ENCODE peak calls at places on chromosomes 6 and 20, in nine cellular contexts. P is sigmoid colon, B is cardiac muscle cell, D is uterus, M is gastrocnemius medialis, L is aorta, A is ascending aorta, C is neural progenitor cell, I is mesendoderm. S is an unnamed sample. For H3K27me3 and H3K4me1, the result is how much of the 10 kb centered on the place peaks cover.

GRCh38 chr6:158560787-158561246 is 926 bp downstream of the TMEM181 start:
- DNase-seq in P (no peak), B (peak), D (no peak), M (no peak), L (peak), A (peak), C (peak), I (no peak), S (peak)

GRCh38 chr6:157831018-157831369 is 7.9 kb downstream of the SNX9 start:
- DNase-seq in P (no peak), B (no peak), D (no peak), M (no peak), L (no peak), A (no peak), C (no peak), I (no peak), S (no peak)

GRCh38 chr6:169689247-169689646 is 12.6 kb downstream of the WDR27 start:
- DNase-seq in P (no peak), B (no peak), D (no peak), M (no peak), L (no peak), A (no peak), C (no peak), I (no peak), S (no peak)

GRCh38 chr6:89387516-89388222 is 24.4 kb downstream of the RRAGD start:
- DNase-seq in P (no peak), B (no peak), D (no peak), M (no peak), L (no peak), A (no peak), C (no peak), I (no peak), S (no peak)

GRCh38 chr6:41257369-41258195 is 28.9 kb downstream of the TREM1 start:
- DNase-seq in P (peak), B (no peak), D (peak), M (no peak), L (no peak), A (no peak), C (no peak), I (no peak), S (no peak)

GRCh38 chr6:151490996-151491395 is 2.8 kb upstream of the CCDC170 start:
- DNase-seq in P (no peak), B (no peak), D (no peak), M (no peak), L (no peak), A (no peak), C (no peak), I (no peak), S (no peak)

GRCh38 chr20:63500151-63500901 is 1.4 kb upstream of the EEF1A2 start:
- DNase-seq in P (no peak), B (peak), D (no peak), M (peak), L (no peak), A (no peak), C (no peak), I (no peak), S (no peak)

GRCh38 chr6:114432380-114432779 is 89.6 kb upstream of the HS3ST5 start:
- DNase-seq in P (no peak), B (peak), D (no peak), M (no peak), L (no peak), A (no peak), C (peak), I (no peak), S (no peak)

GRCh38 chr20:11540558-11540957 is 377.1 kb upstream of the BTBD3 start:
- DNase-seq in P (no peak), B (no peak), D (no peak), M (no peak), L (no peak), A (no peak), C (no peak), I (no peak), S (no peak)

GRCh38 chr20:19757487-19757972 is 528 bp upstream of the RIN2 start:
- DNase-seq in P (peak), B (peak), D (peak), M (peak), L (peak), A (peak), C (peak), I (peak), S (peak)

DNA sequence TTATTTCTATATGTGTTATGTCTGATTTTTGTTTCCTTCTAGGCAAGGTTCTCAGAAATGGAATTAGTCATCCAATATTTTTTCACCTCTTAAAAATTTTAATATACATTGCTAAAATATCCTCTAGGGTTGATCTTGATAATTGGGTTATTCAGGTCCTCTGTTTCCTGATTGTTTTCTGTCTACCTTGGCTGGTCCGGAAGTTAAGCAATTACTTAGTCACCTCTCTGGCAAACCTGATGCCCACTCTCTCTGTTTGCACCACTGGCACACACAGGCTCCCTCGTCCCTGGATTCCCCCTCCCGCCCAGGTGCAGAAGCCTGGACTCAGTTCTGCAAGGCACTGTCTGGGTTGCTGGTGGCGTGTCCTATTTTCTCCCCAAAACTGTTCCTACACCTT is 27.7 kb downstream of the CST9L start:
- DNase-seq in P (no peak), B (no peak), D (no peak), M (no peak), L (no peak), A (no peak), C (no peak), I (no peak), S (no peak)
- H3K27me3 ChIP-seq in P (under half), B (under half), D (under half), M (under half), L (under half), A (under half), C (under half), I (under half), S (under half)

GRCh38 chr6:119390276-119390793 is 40.8 kb upstream of the MAN1A1 start:
- DNase-seq in P (no peak), B (no peak), D (no peak), M (no peak), L (no peak), A (no peak), C (no peak), I (peak), S (no peak)
- H3K4me3 ChIP-seq in P (no peak), B (no peak), D (no peak), M (no peak), L (no peak), A (no peak), C (no peak), I (no peak), S (no peak)

DNA sequence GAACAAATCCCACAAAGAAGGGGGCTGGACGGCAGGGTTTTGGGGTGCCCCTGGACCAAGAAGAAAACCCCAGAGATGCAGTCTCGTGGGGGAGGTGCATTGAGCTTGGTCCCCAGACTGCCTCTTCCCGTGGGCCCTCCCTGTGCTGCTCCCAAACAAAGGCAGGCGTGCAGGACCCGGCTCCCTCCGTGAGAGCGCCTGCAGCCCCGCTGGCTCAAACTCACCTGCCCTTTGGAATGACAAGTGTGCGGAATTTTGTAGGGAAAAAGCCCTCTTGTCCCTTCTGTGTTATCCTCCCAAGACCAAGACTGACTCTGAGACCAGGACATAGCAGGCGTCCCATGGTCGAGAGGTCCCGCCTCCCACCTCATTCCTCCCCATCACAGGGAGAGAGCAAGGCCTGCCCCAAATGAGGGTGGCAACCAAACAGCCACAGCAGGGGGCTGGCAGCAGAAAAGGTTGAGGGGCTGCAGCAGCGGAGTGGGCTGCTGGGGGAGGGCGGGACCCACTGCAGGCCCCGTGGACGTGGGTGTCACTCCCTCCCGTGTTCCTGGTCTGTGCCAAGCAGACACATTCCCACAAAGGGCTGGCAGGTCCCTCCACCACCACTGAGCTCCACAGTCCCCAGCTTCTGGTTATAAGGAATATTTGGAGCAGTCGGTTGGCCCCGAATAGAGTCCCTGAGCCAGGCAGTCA is 5.6 kb upstream of the FRMD1 start:
- DNase-seq in P (no peak), B (no peak), D (no peak), M (no peak), L (no peak), A (no peak), C (no peak), I (no peak), S (no peak)
- H3K4me1 ChIP-seq in P (under half), B (under half), D (under half), M (under half), L (under half), A (under half), C (under half), I (under half), S (under half)

GRCh38 chr6:10406556-10406955 is 8.3 kb downstream of the TFAP2A start:
- DNase-seq in P (no peak), B (no peak), D (no peak), M (no peak), L (no peak), A (no peak), C (no peak), I (no peak), S (no peak)

GRCh38 chr6:10409160-10409765 is 5.6 kb downstream of the TFAP2A start:
- DNase-seq in P (no peak), B (no peak), D (no peak), M (no peak), L (no peak), A (no peak), C (no peak), I (peak), S (no peak)

GRCh38 chr6:10409766-10410209 is 5.1 kb downstream of the TFAP2A start:
- DNase-seq in P (no peak), B (no peak), D (no peak), M (no peak), L (no peak), A (no peak), C (peak), I (peak), S (no peak)

GRCh38 chr6:10407018-10407673 is 7.7 kb downstream of the TFAP2A start:
- DNase-seq in P (no peak), B (no peak), D (no peak), M (no peak), L (no peak), A (no peak), C (peak), I (no peak), S (peak)

GRCh38 chr6:10407674-10408054 is 7.2 kb downstream of the TFAP2A start:
- DNase-seq in P (no peak), B (no peak), D (no peak), M (no peak), L (no peak), A (no peak), C (no peak), I (no peak), S (no peak)
- H3K27me3 ChIP-seq in P (under half), B (half or more), D (under half), M (half or more), L (under half), A (under half), C (half or more), I (under half), S (under half)

GRCh38 chr6:99424022-99424421 is 1.1 kb downstream of the PNISR start:
- DNase-seq in P (no peak), B (no peak), D (no peak), M (no peak), L (no peak), A (no peak), C (no peak), I (no peak), S (no peak)

GRCh38 chr6:99425647-99426453 is 742 bp upstream of the PNISR start:
- DNase-seq in P (peak), B (peak), D (peak), M (peak), L (peak), A (peak), C (peak), I (peak), S (peak)

GRCh38 chr6:99424761-99425646 is at the start of gene PNISR:
- DNase-seq in P (peak), B (peak), D (peak), M (peak), L (peak), A (peak), C (peak), I (peak), S (peak)

GRCh38 chr6:99426454-99426762 is 1.3 kb upstream of the PNISR start:
- DNase-seq in P (no peak), B (no peak), D (no peak), M (no peak), L (no peak), A (no peak), C (no peak), I (peak), S (no peak)

DNA sequence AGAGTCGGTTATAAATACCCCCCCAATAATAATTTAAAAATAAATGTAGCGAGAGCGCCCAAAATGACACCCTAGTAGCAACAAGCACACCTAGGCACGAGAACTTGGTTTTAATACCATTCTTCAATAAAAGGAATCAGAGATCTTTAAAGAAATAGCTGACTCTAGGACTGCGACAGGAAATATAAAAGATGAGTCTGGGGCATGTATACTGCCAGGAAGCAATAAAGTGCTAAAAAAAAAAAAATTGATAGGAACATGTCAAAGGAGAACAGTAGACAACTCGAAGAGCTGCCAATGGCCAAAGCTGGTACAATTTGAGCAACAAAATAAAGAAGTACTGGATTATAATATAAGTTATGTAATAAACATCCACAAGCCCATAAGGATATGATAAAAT is 2.2 kb downstream of the PNISR start:
- DNase-seq in P (no peak), B (no peak), D (no peak), M (no peak), L (no peak), A (no peak), C (no peak), I (no peak), S (no peak)
- H3K4me3 ChIP-seq in P (no peak), B (no peak), D (no peak), M (peak), L (no peak), A (peak), C (peak), I (no peak), S (no peak)

DNA sequence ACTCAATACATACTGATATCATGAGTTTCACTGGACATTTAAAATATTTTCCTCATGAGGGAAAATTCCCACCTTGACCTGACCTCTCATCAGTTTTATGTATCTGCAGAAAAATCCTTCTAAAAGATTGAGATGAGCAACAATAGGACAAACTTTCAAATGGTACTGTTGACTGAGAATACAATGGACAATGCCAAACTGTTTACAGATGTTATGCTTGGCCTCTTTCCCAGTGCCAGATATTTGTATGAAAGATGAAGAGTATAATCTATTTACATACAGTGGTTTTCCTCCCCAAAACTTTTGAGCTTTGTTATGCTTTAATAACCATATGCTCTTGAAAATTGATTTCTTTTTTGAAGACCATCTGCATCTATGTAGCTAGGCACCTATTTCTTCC is 245.1 kb upstream of the RSPO3 start:
- DNase-seq in P (no peak), B (no peak), D (no peak), M (no peak), L (no peak), A (no peak), C (no peak), I (no peak), S (no peak)
- H3K4me1 ChIP-seq in P (under half), B (under half), D (under half), M (under half), L (under half), A (under half), C (under half), I (under half), S (under half)

GRCh38 chr6:34113532-34113931 is 32.4 kb downstream of the GRM4 start:
- DNase-seq in P (no peak), B (no peak), D (no peak), M (no peak), L (no peak), A (no peak), C (no peak), I (no peak), S (no peak)

GRCh38 chr6:34112102-34112501 is 33.8 kb downstream of the GRM4 start:
- DNase-seq in P (no peak), B (no peak), D (no peak), M (no peak), L (no peak), A (no peak), C (no peak), I (no peak), S (no peak)

GRCh38 chr6:34108159-34108558 is 37.7 kb downstream of the GRM4 start:
- DNase-seq in P (no peak), B (no peak), D (no peak), M (no peak), L (no peak), A (no peak), C (no peak), I (no peak), S (no peak)

GRCh38 chr6:34106900-34107299 is 39.0 kb downstream of the GRM4 start:
- DNase-seq in P (no peak), B (no peak), D (no peak), M (no peak), L (no peak), A (no peak), C (no peak), I (no peak), S (no peak)

DNA sequence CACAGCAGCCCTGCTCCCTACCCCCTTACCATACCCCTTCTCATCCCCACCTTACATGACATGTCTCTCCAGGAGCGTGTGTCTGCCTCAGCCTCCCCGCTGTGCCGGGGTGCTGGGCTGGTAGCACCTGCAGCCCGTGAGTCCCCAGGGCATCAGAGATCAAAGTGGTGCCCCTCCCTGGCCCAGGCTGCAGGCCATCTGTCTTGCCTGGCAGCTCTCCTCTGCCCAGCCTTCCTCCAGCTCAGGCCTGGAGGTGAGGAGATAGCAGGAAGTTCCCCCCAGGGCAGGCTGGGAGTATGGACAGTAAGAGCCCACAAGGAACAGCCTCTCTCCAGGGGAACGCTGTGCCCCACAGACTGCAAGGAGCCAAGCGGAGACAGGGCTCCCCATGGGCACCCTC is 35.3 kb downstream of the GRM4 start:
- DNase-seq in P (no peak), B (no peak), D (no peak), M (no peak), L (no peak), A (no peak), C (no peak), I (no peak), S (no peak)
- H3K27me3 ChIP-seq in P (under half), B (under half), D (under half), M (under half), L (under half), A (under half), C (under half), I (under half), S (under half)

DNA sequence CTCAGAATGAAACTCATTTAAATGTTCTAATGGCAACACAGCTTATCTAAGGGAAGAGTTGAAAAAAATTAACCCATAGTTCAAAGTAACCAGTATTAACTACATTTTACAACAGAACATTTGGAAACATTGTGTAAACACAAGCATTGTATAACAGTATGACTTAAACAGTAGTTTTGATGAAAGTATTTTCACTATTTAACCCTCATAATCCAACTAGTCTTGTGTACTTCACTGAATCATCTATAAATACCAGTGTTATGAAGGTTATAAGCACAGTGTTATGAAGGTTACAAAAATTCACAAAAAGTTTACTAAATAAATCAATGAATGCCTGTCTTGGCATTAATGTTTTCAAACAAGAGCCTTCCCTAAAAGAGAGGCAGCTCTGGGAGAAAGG is 66.5 kb downstream of the REV3L start:
- DNase-seq in P (no peak), B (no peak), D (no peak), M (no peak), L (no peak), A (no peak), C (no peak), I (no peak), S (no peak)
- H3K4me3 ChIP-seq in P (no peak), B (no peak), D (no peak), M (no peak), L (no peak), A (no peak), C (no peak), I (no peak), S (no peak)